ENCODE peak calls at places on chromosomes 13 and 19, in seven cellular contexts. One of them, this sample, is unnamed.
A peak's percentile ranks its signal among the peaks of the same experiment; 100 is the strongest.

GRCh38 chr13:32811297-32811800 is 204.9 kb upstream of the KL start:
- DNase-seq in endodermal cell: no peak
- DNase-seq in body of pancreas: no peak
- DNase-seq in HCT116: no peak
- DNase-seq in mesenchymal stem cell: peak; percentile 41
- DNase-seq in SK-N-SH: no peak
- DNase-seq in cardiac muscle cell: no peak
- DNase-seq in this sample: peak; percentile 22

GRCh38 chr19:5971714-5972354 is 6.1 kb downstream of the RANBP3 start:
- DNase-seq in cardiac muscle cell: no peak
- DNase-seq in body of pancreas: no peak
- DNase-seq in endodermal cell: no peak
- DNase-seq in mesenchymal stem cell: no peak
- DNase-seq in HCT116: no peak
- DNase-seq in SK-N-SH: no peak
- DNase-seq in this sample: no peak

GRCh38 chr19:31818740-31819228 is 469.5 kb upstream of the TSHZ3 start:
- DNase-seq in cardiac muscle cell: no peak
- DNase-seq in HCT116: no peak
- DNase-seq in mesenchymal stem cell: no peak
- DNase-seq in endodermal cell: no peak
- DNase-seq in SK-N-SH: no peak
- DNase-seq in body of pancreas: no peak
- DNase-seq in this sample: no peak

GRCh38 chr13:106295971-106296370 is 239.5 kb downstream of the EFNB2 start:
- DNase-seq in SK-N-SH: no peak
- DNase-seq in body of pancreas: no peak
- DNase-seq in HCT116: no peak
- DNase-seq in cardiac muscle cell: no peak
- DNase-seq in mesenchymal stem cell: no peak
- DNase-seq in endodermal cell: no peak
- DNase-seq in this sample: no peak

GRCh38 chr13:59750860-59751259 is 412.9 kb downstream of the DIAPH3 start:
- DNase-seq in endodermal cell: peak; percentile 86
- DNase-seq in mesenchymal stem cell: peak; percentile 72
- DNase-seq in cardiac muscle cell: peak; percentile 63
- DNase-seq in body of pancreas: peak; percentile 23
- DNase-seq in SK-N-SH: peak; percentile 60
- DNase-seq in HCT116: no peak
- DNase-seq in this sample: no peak

GRCh38 chr13:46184277-46184699 is 2.3 kb upstream of the LCP1 start:
- DNase-seq in body of pancreas: peak; percentile 39
- DNase-seq in HCT116: peak; percentile 28
- DNase-seq in endodermal cell: peak; percentile 84
- DNase-seq in cardiac muscle cell: peak; percentile 35
- DNase-seq in mesenchymal stem cell: no peak
- DNase-seq in SK-N-SH: peak; percentile 24
- DNase-seq in this sample: peak; percentile 63

GRCh38 chr13:78712866-78713265 is 53.9 kb upstream of the OBI1 start:
- DNase-seq in mesenchymal stem cell: no peak
- DNase-seq in cardiac muscle cell: no peak
- DNase-seq in HCT116: no peak
- DNase-seq in endodermal cell: no peak
- DNase-seq in SK-N-SH: no peak
- DNase-seq in body of pancreas: no peak
- DNase-seq in this sample: no peak

GRCh38 chr13:37621811-37622361 is 23.3 kb upstream of the POSTN start:
- DNase-seq in endodermal cell: no peak
- DNase-seq in body of pancreas: peak; percentile 19
- DNase-seq in SK-N-SH: no peak
- DNase-seq in cardiac muscle cell: no peak
- DNase-seq in HCT116: no peak
- DNase-seq in mesenchymal stem cell: peak; percentile 79
- DNase-seq in this sample: no peak

GRCh38 chr19:8305798-8306197 is 2.4 kb downstream of the CD320 start:
- DNase-seq in cardiac muscle cell: no peak
- DNase-seq in SK-N-SH: no peak
- DNase-seq in body of pancreas: no peak
- DNase-seq in mesenchymal stem cell: no peak
- DNase-seq in HCT116: no peak
- DNase-seq in endodermal cell: no peak
- DNase-seq in this sample: no peak

GRCh38 chr19:7516281-7516862 is 469 bp downstream of the ZNF358 start:
- DNase-seq in HCT116: no peak
- DNase-seq in SK-N-SH: no peak
- DNase-seq in cardiac muscle cell: peak; percentile 43
- DNase-seq in mesenchymal stem cell: no peak
- DNase-seq in endodermal cell: no peak
- DNase-seq in body of pancreas: no peak
- DNase-seq in this sample: no peak

DNA sequence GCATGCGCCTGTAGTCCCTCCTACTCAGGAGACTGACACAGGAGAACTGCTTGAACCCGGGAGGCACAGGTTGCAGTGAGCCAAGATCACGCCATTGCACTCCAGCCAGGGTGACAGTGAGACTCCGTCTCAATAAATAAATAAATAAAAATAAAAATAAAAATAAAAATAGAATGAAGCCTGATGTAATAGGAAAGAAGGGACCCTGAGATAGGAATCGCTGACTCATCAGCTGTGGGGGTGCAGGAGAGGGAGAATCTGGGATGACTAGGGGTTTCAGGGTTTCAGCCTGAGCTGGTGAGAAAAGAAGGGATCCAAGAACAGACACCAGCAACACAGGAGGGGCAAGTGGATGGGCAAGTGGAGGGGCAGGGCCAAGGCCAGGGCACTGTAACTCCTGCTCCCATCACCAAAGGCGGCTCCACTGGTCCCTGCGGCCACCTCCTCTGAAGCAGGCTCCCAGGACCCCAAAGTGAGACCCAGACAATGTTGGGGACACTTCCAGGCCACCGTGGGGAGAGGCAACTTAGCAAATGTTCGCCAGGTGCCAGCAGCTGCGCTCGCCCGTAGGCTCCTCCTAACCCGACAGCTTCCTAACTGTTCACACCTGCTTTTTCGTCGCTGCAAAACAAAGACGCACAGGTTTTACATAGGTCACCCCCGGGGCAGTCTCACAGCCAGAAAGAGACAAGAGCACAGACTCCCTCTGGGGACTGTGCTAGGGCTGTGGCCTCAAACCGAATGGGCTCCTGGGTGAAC is 1.2 kb downstream of the HAUS8 start:
- DNase-seq in SK-N-SH: no peak
- DNase-seq in endodermal cell: peak; percentile 77
- DNase-seq in cardiac muscle cell: no peak
- DNase-seq in HCT116: no peak
- DNase-seq in body of pancreas: no peak
- DNase-seq in mesenchymal stem cell: peak; percentile 71
- DNase-seq in this sample: no peak
- H3K4me1 ChIP-seq in SK-N-SH: peaks cover 28% of the 10 kb centered on the region
- H3K4me1 ChIP-seq in endodermal cell: peaks cover 7% of the 10 kb centered on the region
- H3K4me1 ChIP-seq in cardiac muscle cell: peaks cover 11% of the 10 kb centered on the region
- H3K4me1 ChIP-seq in HCT116: peaks cover 10% of the 10 kb centered on the region
- H3K4me1 ChIP-seq in body of pancreas: peaks cover 25% of the 10 kb centered on the region
- H3K4me1 ChIP-seq in mesenchymal stem cell: peaks cover 20% of the 10 kb centered on the region
- H3K4me1 ChIP-seq in this sample: peaks cover 17% of the 10 kb centered on the region

GRCh38 chr19:40281381-40282208 is 3.5 kb downstream of the AKT2 start:
- DNase-seq in mesenchymal stem cell: no peak
- DNase-seq in body of pancreas: no peak
- DNase-seq in cardiac muscle cell: no peak
- DNase-seq in HCT116: no peak
- DNase-seq in SK-N-SH: no peak
- DNase-seq in endodermal cell: no peak
- DNase-seq in this sample: no peak

GRCh38 chr19:40284251-40284500 is 969 bp downstream of the AKT2 start:
- DNase-seq in body of pancreas: no peak
- DNase-seq in cardiac muscle cell: peak; percentile 19
- DNase-seq in endodermal cell: no peak
- DNase-seq in HCT116: no peak
- DNase-seq in mesenchymal stem cell: no peak
- DNase-seq in SK-N-SH: no peak
- DNase-seq in this sample: no peak

GRCh38 chr19:40283414-40284250 is 1.5 kb downstream of the AKT2 start:
- DNase-seq in SK-N-SH: peak; percentile 9
- DNase-seq in endodermal cell: no peak
- DNase-seq in body of pancreas: peak; percentile 77
- DNase-seq in mesenchymal stem cell: peak; percentile 45
- DNase-seq in cardiac muscle cell: no peak
- DNase-seq in HCT116: no peak
- DNase-seq in this sample: no peak

GRCh38 chr19:40282209-40282580 is 3.0 kb downstream of the AKT2 start:
- DNase-seq in endodermal cell: no peak
- DNase-seq in cardiac muscle cell: no peak
- DNase-seq in mesenchymal stem cell: no peak
- DNase-seq in body of pancreas: no peak
- DNase-seq in HCT116: no peak
- DNase-seq in SK-N-SH: no peak
- DNase-seq in this sample: no peak

DNA sequence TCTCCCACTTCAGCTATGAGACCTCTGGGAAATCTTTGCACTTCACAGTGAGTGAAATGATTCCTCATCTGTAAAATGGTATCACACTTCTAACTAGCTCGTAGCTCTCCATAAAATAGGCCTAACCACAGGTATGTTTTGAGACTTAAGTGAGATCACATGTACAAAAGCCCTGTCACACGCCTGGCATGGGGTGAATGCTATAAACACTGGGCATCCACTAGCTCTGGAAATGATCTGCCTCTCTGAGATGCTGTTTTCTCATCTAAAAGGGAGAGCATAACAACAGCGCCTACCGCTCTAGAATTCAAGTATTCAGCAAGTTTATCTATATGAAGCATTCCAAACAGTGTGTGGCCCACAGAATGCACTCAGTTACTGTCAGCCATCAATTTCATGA is 2.2 kb downstream of the AKT2 start:
- DNase-seq in body of pancreas: no peak
- DNase-seq in cardiac muscle cell: no peak
- DNase-seq in endodermal cell: no peak
- DNase-seq in mesenchymal stem cell: no peak
- DNase-seq in SK-N-SH: no peak
- DNase-seq in HCT116: no peak
- DNase-seq in this sample: no peak
- H3K4me1 ChIP-seq in body of pancreas: peaks cover 69% of the 10 kb centered on the region
- H3K4me1 ChIP-seq in cardiac muscle cell: peaks cover 29% of the 10 kb centered on the region
- H3K4me1 ChIP-seq in endodermal cell: peaks cover 10% of the 10 kb centered on the region
- H3K4me1 ChIP-seq in mesenchymal stem cell: peaks cover 43% of the 10 kb centered on the region
- H3K4me1 ChIP-seq in SK-N-SH: peaks cover 33% of the 10 kb centered on the region
- H3K4me1 ChIP-seq in HCT116: peaks cover 11% of the 10 kb centered on the region
- H3K4me1 ChIP-seq in this sample: peaks cover 60% of the 10 kb centered on the region

DNA sequence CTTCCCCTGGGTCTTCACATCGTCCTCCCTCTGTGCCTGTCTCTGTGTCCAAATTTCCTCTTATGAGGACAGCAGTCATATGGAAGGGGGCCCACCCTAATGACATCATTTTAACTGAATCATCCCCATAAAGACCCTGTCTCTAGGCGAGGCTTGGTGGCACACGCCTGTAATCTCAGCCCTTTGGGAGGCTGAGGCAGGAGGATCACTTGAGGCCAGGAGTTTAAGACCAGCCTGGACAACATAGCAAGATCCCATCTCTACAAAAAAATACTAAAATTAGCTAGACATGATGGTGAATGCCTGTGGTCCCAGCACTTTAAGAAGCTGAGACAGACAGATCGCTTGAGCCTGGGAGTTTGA is 4.8 kb downstream of the MYO9B start:
- DNase-seq in HCT116: no peak
- DNase-seq in body of pancreas: no peak
- DNase-seq in SK-N-SH: no peak
- DNase-seq in endodermal cell: no peak
- DNase-seq in mesenchymal stem cell: no peak
- DNase-seq in cardiac muscle cell: no peak
- DNase-seq in this sample: no peak
- H3K4me1 ChIP-seq in HCT116: peaks cover 13% of the 10 kb centered on the region
- H3K4me1 ChIP-seq in body of pancreas: peaks cover 32% of the 10 kb centered on the region
- H3K4me1 ChIP-seq in SK-N-SH: peaks cover 30% of the 10 kb centered on the region
- H3K4me1 ChIP-seq in endodermal cell: peaks cover 3% of the 10 kb centered on the region
- H3K4me1 ChIP-seq in mesenchymal stem cell: peaks cover 30% of the 10 kb centered on the region
- H3K4me1 ChIP-seq in cardiac muscle cell: peaks cover 11% of the 10 kb centered on the region
- H3K4me1 ChIP-seq in this sample: peaks cover 22% of the 10 kb centered on the region

GRCh38 chr13:99281811-99282263 is 23.7 kb upstream of the GPR18 start:
- DNase-seq in cardiac muscle cell: no peak
- DNase-seq in mesenchymal stem cell: no peak
- DNase-seq in endodermal cell: no peak
- DNase-seq in SK-N-SH: no peak
- DNase-seq in HCT116: no peak
- DNase-seq in body of pancreas: peak; percentile 23
- DNase-seq in this sample: peak; percentile 55

GRCh38 chr13:99285432-99286182 is 21.6 kb downstream of the GPR183 start:
- DNase-seq in body of pancreas: peak; percentile 42
- DNase-seq in cardiac muscle cell: peak; percentile 39
- DNase-seq in endodermal cell: no peak
- DNase-seq in SK-N-SH: no peak
- DNase-seq in HCT116: no peak
- DNase-seq in mesenchymal stem cell: no peak
- DNase-seq in this sample: no peak

GRCh38 chr13:99280166-99280565 is 22.0 kb upstream of the GPR18 start:
- DNase-seq in body of pancreas: no peak
- DNase-seq in cardiac muscle cell: no peak
- DNase-seq in mesenchymal stem cell: peak; percentile 61
- DNase-seq in HCT116: no peak
- DNase-seq in SK-N-SH: no peak
- DNase-seq in endodermal cell: no peak
- DNase-seq in this sample: no peak

GRCh38 chr13:99278843-99279242 is 20.7 kb upstream of the GPR18 start:
- DNase-seq in HCT116: no peak
- DNase-seq in SK-N-SH: no peak
- DNase-seq in body of pancreas: no peak
- DNase-seq in endodermal cell: no peak
- DNase-seq in mesenchymal stem cell: no peak
- DNase-seq in cardiac muscle cell: no peak
- DNase-seq in this sample: no peak

DNA sequence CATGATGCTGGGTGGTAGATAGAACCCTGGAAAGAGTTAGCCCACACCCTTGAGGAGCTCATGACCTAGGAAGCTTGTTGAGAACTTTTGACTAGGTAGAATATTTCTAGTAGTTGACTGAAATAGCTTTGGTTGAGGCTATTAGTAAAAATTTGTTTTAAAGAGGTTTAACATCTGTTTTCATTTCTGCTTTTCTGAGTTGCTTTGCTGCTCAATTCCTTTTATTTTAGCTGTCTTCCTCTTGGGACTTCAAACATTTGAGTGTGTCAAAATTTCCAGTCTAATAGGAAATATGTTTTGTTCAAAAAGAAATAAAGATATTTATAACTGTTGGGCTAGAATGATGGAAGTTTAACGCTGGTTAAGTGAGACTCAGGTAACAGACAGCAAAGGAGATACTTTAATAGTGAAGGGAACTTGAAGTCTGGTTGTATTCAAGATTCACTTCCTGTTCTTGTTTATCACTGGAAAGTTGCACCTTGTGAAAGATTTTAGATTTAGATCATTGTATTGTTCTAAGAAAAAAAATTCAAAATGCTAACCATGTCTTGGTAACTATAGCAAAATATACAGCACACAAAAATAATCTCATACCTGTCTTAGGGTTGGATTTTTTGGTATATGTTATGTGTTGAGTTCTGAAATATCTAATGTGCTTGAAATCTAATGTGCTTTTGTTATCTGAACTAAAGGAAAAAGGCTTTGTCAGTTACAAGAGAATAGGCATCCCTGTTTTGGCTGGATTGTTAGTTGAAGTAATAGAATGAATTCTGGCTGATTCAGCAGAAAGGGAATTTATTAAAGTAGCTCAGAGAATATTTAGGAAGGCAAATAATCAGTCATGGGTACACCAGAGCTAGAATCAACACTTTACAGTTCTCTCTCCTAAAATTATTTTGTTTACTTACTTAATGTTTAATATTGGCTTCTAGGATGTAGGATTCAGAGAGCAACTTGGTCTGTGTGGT is 24.4 kb upstream of the GPR18 start:
- DNase-seq in endodermal cell: no peak
- DNase-seq in cardiac muscle cell: no peak
- DNase-seq in HCT116: no peak
- DNase-seq in body of pancreas: no peak
- DNase-seq in mesenchymal stem cell: no peak
- DNase-seq in SK-N-SH: no peak
- DNase-seq in this sample: peak; percentile 63
- H3K4me1 ChIP-seq in endodermal cell: no peaks in the 10 kb centered on the region
- H3K4me1 ChIP-seq in cardiac muscle cell: peaks cover 24% of the 10 kb centered on the region
- H3K4me1 ChIP-seq in HCT116: no peaks in the 10 kb centered on the region
- H3K4me1 ChIP-seq in body of pancreas: peaks cover 9% of the 10 kb centered on the region
- H3K4me1 ChIP-seq in mesenchymal stem cell: no peaks in the 10 kb centered on the region
- H3K4me1 ChIP-seq in SK-N-SH: peaks cover 6% of the 10 kb centered on the region
- H3K4me1 ChIP-seq in this sample: peaks cover 91% of the 10 kb centered on the region